ENCODE peak calls at places on chromosomes 13 and 19, in nine cellular contexts. One of them, this sample, is unnamed.
A peak's percentile ranks its signal among the peaks of the same experiment; 100 is the strongest.

GRCh38 chr13:74444877-74445479 is 310.8 kb upstream of the KLF12 start:
- DNase-seq in psoas muscle: no peak
- DNase-seq in tibial nerve: no peak
- DNase-seq in Caco-2: no peak
- DNase-seq in lower lobe of right lung: no peak
- DNase-seq in stomach: no peak
- DNase-seq in sigmoid colon: no peak
- DNase-seq in tibial artery: no peak
- DNase-seq in endodermal cell: no peak
- DNase-seq in this sample: no peak

GRCh38 chr19:31946491-31946890 is 398.9 kb upstream of the ZNF507 start:
- DNase-seq in psoas muscle: no peak
- DNase-seq in tibial nerve: no peak
- DNase-seq in Caco-2: no peak
- DNase-seq in lower lobe of right lung: no peak
- DNase-seq in stomach: no peak
- DNase-seq in sigmoid colon: no peak
- DNase-seq in tibial artery: no peak
- DNase-seq in endodermal cell: peak; percentile 46
- DNase-seq in this sample: no peak

GRCh38 chr19:51607920-51608562 is 22.2 kb downstream of the SIGLEC5 start:
- DNase-seq in psoas muscle: peak; percentile 74
- DNase-seq in tibial nerve: peak; percentile 82
- DNase-seq in Caco-2: peak; percentile 84
- DNase-seq in lower lobe of right lung: peak; percentile 90
- DNase-seq in stomach: peak; percentile 75
- DNase-seq in sigmoid colon: no peak
- DNase-seq in tibial artery: peak; percentile 78
- DNase-seq in endodermal cell: peak; percentile 97
- DNase-seq in this sample: peak; percentile 88

GRCh38 chr19:21850636-21851255 is 14.8 kb upstream of the ZNF43 start:
- DNase-seq in psoas muscle: no peak
- DNase-seq in tibial nerve: no peak
- DNase-seq in Caco-2: no peak
- DNase-seq in lower lobe of right lung: no peak
- DNase-seq in stomach: no peak
- DNase-seq in sigmoid colon: no peak
- DNase-seq in tibial artery: no peak
- DNase-seq in endodermal cell: no peak
- DNase-seq in this sample: no peak

GRCh38 chr13:35979378-35979911 is 151.7 kb downstream of the DCLK1 start:
- DNase-seq in psoas muscle: peak; percentile 79
- DNase-seq in tibial nerve: peak; percentile 94
- DNase-seq in Caco-2: no peak
- DNase-seq in lower lobe of right lung: no peak
- DNase-seq in stomach: peak; percentile 37
- DNase-seq in sigmoid colon: peak; percentile 94
- DNase-seq in tibial artery: peak; percentile 89
- DNase-seq in endodermal cell: no peak
- DNase-seq in this sample: peak; percentile 80

GRCh38 chr13:55199132-55199531 is 1941.6 kb upstream of the PRR20A start:
- DNase-seq in psoas muscle: no peak
- DNase-seq in tibial nerve: no peak
- DNase-seq in Caco-2: peak; percentile 26
- DNase-seq in lower lobe of right lung: no peak
- DNase-seq in stomach: no peak
- DNase-seq in sigmoid colon: no peak
- DNase-seq in tibial artery: no peak
- DNase-seq in endodermal cell: peak; percentile 47
- DNase-seq in this sample: peak; percentile 52

GRCh38 chr13:30094015-30094533 is 213.3 kb downstream of the KATNAL1 start:
- DNase-seq in psoas muscle: no peak
- DNase-seq in tibial nerve: no peak
- DNase-seq in Caco-2: no peak
- DNase-seq in lower lobe of right lung: no peak
- DNase-seq in stomach: no peak
- DNase-seq in sigmoid colon: no peak
- DNase-seq in tibial artery: no peak
- DNase-seq in endodermal cell: no peak
- DNase-seq in this sample: no peak

GRCh38 chr19:14442904-14443631 is 10.0 kb downstream of the PKN1 start:
- DNase-seq in psoas muscle: no peak
- DNase-seq in tibial nerve: no peak
- DNase-seq in Caco-2: no peak
- DNase-seq in lower lobe of right lung: no peak
- DNase-seq in stomach: no peak
- DNase-seq in sigmoid colon: no peak
- DNase-seq in tibial artery: no peak
- DNase-seq in endodermal cell: no peak
- DNase-seq in this sample: no peak

GRCh38 chr13:73967397-73968165 is 166.6 kb downstream of the KLF12 start:
- DNase-seq in psoas muscle: no peak
- DNase-seq in tibial nerve: no peak
- DNase-seq in Caco-2: no peak
- DNase-seq in lower lobe of right lung: no peak
- DNase-seq in stomach: no peak
- DNase-seq in sigmoid colon: no peak
- DNase-seq in tibial artery: no peak
- DNase-seq in endodermal cell: no peak
- DNase-seq in this sample: no peak

GRCh38 chr19:5360003-5360820 is 19.6 kb upstream of the PTPRS start:
- DNase-seq in psoas muscle: no peak
- DNase-seq in tibial nerve: no peak
- DNase-seq in Caco-2: no peak
- DNase-seq in lower lobe of right lung: no peak
- DNase-seq in stomach: no peak
- DNase-seq in sigmoid colon: no peak
- DNase-seq in tibial artery: no peak
- DNase-seq in endodermal cell: no peak
- DNase-seq in this sample: no peak

GRCh38 chr13:54536112-54536511 is 1507.5 kb downstream of the OLFM4 start:
- DNase-seq in psoas muscle: no peak
- DNase-seq in tibial nerve: no peak
- DNase-seq in Caco-2: peak; percentile 25
- DNase-seq in lower lobe of right lung: no peak
- DNase-seq in stomach: no peak
- DNase-seq in sigmoid colon: no peak
- DNase-seq in tibial artery: no peak
- DNase-seq in endodermal cell: no peak
- DNase-seq in this sample: no peak

GRCh38 chr13:98476106-98476505 is 100.8 kb downstream of the STK24 start:
- DNase-seq in psoas muscle: no peak
- DNase-seq in tibial nerve: no peak
- DNase-seq in Caco-2: no peak
- DNase-seq in lower lobe of right lung: no peak
- DNase-seq in stomach: no peak
- DNase-seq in sigmoid colon: no peak
- DNase-seq in tibial artery: no peak
- DNase-seq in endodermal cell: peak; percentile 92
- DNase-seq in this sample: no peak

GRCh38 chr19:50313812-50314536 is 15.2 kb downstream of the KCNC3 start:
- DNase-seq in psoas muscle: no peak
- DNase-seq in tibial nerve: no peak
- DNase-seq in Caco-2: peak; percentile 48
- DNase-seq in lower lobe of right lung: no peak
- DNase-seq in stomach: no peak
- DNase-seq in sigmoid colon: no peak
- DNase-seq in tibial artery: no peak
- DNase-seq in endodermal cell: peak; percentile 89
- DNase-seq in this sample: no peak
- H3K4me3 ChIP-seq in psoas muscle: no peak overlapping the region
- H3K4me3 ChIP-seq in tibial nerve: no peak overlapping the region
- H3K4me3 ChIP-seq in Caco-2: peak overlapping the region; percentile 11
- H3K4me3 ChIP-seq in lower lobe of right lung: no peak overlapping the region
- H3K4me3 ChIP-seq in stomach: no peak overlapping the region
- H3K4me3 ChIP-seq in sigmoid colon: no peak overlapping the region
- H3K4me3 ChIP-seq in tibial artery: no peak overlapping the region
- H3K4me3 ChIP-seq in endodermal cell: peak overlapping the region; percentile 67
- H3K4me3 ChIP-seq in this sample: no peak overlapping the region

DNA sequence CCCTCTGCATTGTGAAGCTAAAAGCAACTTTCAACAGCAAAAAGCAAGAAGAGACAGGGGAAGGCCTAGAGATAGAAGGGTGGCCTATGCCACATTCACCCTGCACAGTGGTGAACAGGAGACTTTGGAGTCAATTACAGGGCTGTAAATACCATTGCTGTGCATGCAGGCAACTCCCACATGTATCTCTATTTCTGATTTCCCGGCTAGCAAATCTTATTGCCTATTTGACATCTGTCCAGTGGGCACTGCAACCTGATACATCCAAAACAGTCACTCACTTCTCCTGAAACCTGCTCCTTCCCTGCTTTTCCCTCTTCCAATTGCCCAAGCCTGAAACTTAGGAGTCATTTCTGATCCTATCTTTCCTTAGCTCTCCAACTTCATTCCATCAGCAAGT is 13.4 kb downstream of the RUBCNL start:
- DNase-seq in psoas muscle: no peak
- DNase-seq in tibial nerve: no peak
- DNase-seq in Caco-2: peak; percentile 23
- DNase-seq in lower lobe of right lung: no peak
- DNase-seq in stomach: no peak
- DNase-seq in sigmoid colon: no peak
- DNase-seq in tibial artery: no peak
- DNase-seq in endodermal cell: no peak
- DNase-seq in this sample: no peak
- H3K4me3 ChIP-seq in psoas muscle: no peak overlapping the region
- H3K4me3 ChIP-seq in tibial nerve: no peak overlapping the region
- H3K4me3 ChIP-seq in Caco-2: no peak overlapping the region
- H3K4me3 ChIP-seq in lower lobe of right lung: no peak overlapping the region
- H3K4me3 ChIP-seq in stomach: no peak overlapping the region
- H3K4me3 ChIP-seq in sigmoid colon: no peak overlapping the region
- H3K4me3 ChIP-seq in tibial artery: no peak overlapping the region
- H3K4me3 ChIP-seq in endodermal cell: no peak overlapping the region
- H3K4me3 ChIP-seq in this sample: no peak overlapping the region

DNA sequence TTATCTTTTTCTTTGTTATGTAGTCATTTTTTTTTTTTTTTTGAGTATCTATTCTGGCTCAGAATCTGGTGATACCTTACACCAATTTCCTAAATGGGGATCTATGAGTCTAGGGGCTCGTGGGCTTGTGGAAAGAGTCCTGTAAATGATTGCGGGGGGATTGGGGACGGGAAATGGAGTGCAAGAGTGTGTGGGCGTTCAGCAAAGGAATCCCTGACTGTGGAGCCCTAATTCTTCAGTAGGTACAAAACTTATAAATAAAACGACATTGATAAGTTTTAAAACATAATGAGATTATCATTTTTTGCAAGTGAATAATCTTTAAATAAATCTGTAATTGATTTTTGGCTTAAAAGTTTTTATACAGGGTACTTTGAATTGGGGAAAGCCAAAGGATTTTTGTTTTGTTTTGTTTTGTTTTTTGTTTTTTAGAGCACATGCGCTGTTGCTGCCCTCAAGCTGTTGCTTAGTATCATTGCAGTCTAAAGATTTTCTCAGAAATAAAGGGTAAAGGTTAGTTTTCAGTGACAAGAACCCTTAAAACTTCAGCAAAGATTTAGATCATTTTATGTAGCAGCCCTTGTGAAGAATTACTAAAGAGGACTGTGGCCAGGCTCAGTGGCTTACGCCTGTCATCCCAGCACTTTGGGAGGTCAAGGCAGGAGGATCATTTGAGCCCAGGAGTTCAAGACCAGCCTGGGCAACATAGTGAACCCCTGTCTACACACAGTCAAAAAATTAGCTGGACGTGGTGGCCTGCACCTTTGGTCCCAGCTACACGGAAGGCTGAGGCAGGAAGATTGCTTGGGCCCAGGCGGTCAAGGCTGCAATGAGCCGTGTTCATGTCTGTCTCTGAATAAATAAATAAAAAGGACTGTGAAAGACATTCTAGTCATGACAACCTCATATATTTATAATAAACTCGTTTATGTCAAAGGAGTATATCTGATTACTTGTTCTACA is 1.7 kb downstream of the ERCC5 start:
- DNase-seq in psoas muscle: no peak
- DNase-seq in tibial nerve: no peak
- DNase-seq in Caco-2: peak; percentile 14
- DNase-seq in lower lobe of right lung: no peak
- DNase-seq in stomach: no peak
- DNase-seq in sigmoid colon: no peak
- DNase-seq in tibial artery: no peak
- DNase-seq in endodermal cell: no peak
- DNase-seq in this sample: no peak
- H3K4me3 ChIP-seq in psoas muscle: peak overlapping the region; percentile 82
- H3K4me3 ChIP-seq in tibial nerve: peak overlapping the region; percentile 98
- H3K4me3 ChIP-seq in Caco-2: peak overlapping the region; percentile 70
- H3K4me3 ChIP-seq in lower lobe of right lung: peak overlapping the region; percentile 90
- H3K4me3 ChIP-seq in stomach: peak overlapping the region; percentile 90
- H3K4me3 ChIP-seq in sigmoid colon: peak overlapping the region; percentile 83
- H3K4me3 ChIP-seq in tibial artery: peak overlapping the region; percentile 88
- H3K4me3 ChIP-seq in endodermal cell: peak overlapping the region; percentile 94
- H3K4me3 ChIP-seq in this sample: peak overlapping the region; percentile 80

GRCh38 chr19:48624791-48625723 is 5.8 kb downstream of the SPHK2 start:
- DNase-seq in psoas muscle: no peak
- DNase-seq in tibial nerve: no peak
- DNase-seq in Caco-2: peak; percentile 84
- DNase-seq in lower lobe of right lung: peak; percentile 49
- DNase-seq in stomach: no peak
- DNase-seq in sigmoid colon: peak; percentile 69
- DNase-seq in tibial artery: no peak
- DNase-seq in endodermal cell: peak; percentile 80
- DNase-seq in this sample: no peak

GRCh38 chr19:48625891-48626327 is 6.6 kb downstream of the SPHK2 start:
- DNase-seq in psoas muscle: no peak
- DNase-seq in tibial nerve: no peak
- DNase-seq in Caco-2: no peak
- DNase-seq in lower lobe of right lung: peak; percentile 49
- DNase-seq in stomach: no peak
- DNase-seq in sigmoid colon: peak; percentile 65
- DNase-seq in tibial artery: no peak
- DNase-seq in endodermal cell: peak; percentile 49
- DNase-seq in this sample: no peak

GRCh38 chr19:48619692-48620565 is 623 bp downstream of the SPHK2 start:
- DNase-seq in psoas muscle: no peak
- DNase-seq in tibial nerve: no peak
- DNase-seq in Caco-2: no peak
- DNase-seq in lower lobe of right lung: no peak
- DNase-seq in stomach: no peak
- DNase-seq in sigmoid colon: no peak
- DNase-seq in tibial artery: no peak
- DNase-seq in endodermal cell: peak; percentile 44
- DNase-seq in this sample: no peak

GRCh38 chr19:48624067-48624594 is 4.8 kb downstream of the SPHK2 start:
- DNase-seq in psoas muscle: peak; percentile 99
- DNase-seq in tibial nerve: peak; percentile 92
- DNase-seq in Caco-2: peak; percentile 99
- DNase-seq in lower lobe of right lung: peak; percentile 99
- DNase-seq in stomach: peak; percentile 99
- DNase-seq in sigmoid colon: peak; percentile 99
- DNase-seq in tibial artery: peak; percentile 98
- DNase-seq in endodermal cell: peak; percentile 99
- DNase-seq in this sample: peak; percentile 99

DNA sequence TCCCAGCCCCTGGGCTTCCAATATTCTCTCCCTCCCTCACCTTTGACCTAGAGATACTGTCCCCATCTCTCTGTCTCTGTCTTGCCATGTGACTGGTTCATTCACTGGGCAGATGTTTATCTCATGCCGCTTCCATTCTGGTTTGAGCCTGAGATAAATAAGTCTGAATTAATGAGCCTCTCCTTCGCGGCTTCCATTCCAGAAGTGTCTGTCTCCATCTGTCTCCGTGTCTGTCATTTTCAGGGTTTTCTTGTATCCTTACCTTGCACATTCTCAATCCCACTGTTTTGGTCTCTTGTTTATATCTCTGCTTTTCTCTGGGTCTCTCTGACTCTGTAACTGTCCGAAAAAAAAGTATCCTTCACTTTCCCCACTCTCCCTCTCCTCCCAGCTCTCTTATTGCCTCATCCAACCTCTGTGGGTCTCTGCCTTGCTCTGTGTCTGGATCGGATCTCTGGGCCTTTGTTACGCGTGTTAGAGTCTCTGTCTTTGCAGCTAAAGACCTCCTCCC is 4.3 kb downstream of the SPHK2 start:
- DNase-seq in psoas muscle: no peak
- DNase-seq in tibial nerve: no peak
- DNase-seq in Caco-2: no peak
- DNase-seq in lower lobe of right lung: no peak
- DNase-seq in stomach: no peak
- DNase-seq in sigmoid colon: no peak
- DNase-seq in tibial artery: no peak
- DNase-seq in endodermal cell: no peak
- DNase-seq in this sample: no peak
- H3K4me3 ChIP-seq in psoas muscle: peak overlapping the region; percentile 75
- H3K4me3 ChIP-seq in tibial nerve: peak overlapping the region; percentile 47
- H3K4me3 ChIP-seq in Caco-2: peak overlapping the region; percentile 19
- H3K4me3 ChIP-seq in lower lobe of right lung: peak overlapping the region; percentile 56
- H3K4me3 ChIP-seq in stomach: peak overlapping the region; percentile 23
- H3K4me3 ChIP-seq in sigmoid colon: no peak overlapping the region
- H3K4me3 ChIP-seq in tibial artery: peak overlapping the region; percentile 64
- H3K4me3 ChIP-seq in endodermal cell: peak overlapping the region; percentile 89
- H3K4me3 ChIP-seq in this sample: peak overlapping the region; percentile 61

This sample was measured in testis.